ENCODE peak calls at places on chromosome 21, in nine cellular contexts. S is Peyer's patch, F is HCT116, T is GM12891, Q is transverse colon, G is right lobe of liver, J is NB4, D is A549, B is lower leg skin. I is an unnamed sample.
A peak's percentile ranks its signal among the peaks of the same experiment; 100 is the strongest.

GRCh38 chr21:14229399-14229798 is 13.4 kb downstream of the RBM11 start:
- DNase-seq in S (no peak), F (no peak), T (no peak), Q (no peak), G (no peak), J (no peak), D (no peak), B (no peak), I (no peak)

GRCh38 chr21:27001526-27001925 is 34.6 kb upstream of the ADAMTS5 start:
- DNase-seq in S (no peak), F (no peak), T (no peak), Q (no peak), G (no peak), J (no peak), D (no peak), B (no peak), I (no peak)

GRCh38 chr21:26766826-26767325 is 78.3 kb downstream of the ADAMTS1 start:
- DNase-seq in S (no peak), F (no peak), T (no peak), Q (no peak), G (no peak), J (no peak), D (no peak), B (no peak), I (no peak)

GRCh38 chr21:26918318-26919065 is 48.4 kb downstream of the ADAMTS5 start:
- DNase-seq in S (no peak), F (no peak), T (no peak), Q (no peak), G (no peak), J (no peak), D (no peak), B (no peak), I (no peak)

GRCh38 chr21:31446206-31446900 is 102.3 kb upstream of the TIAM1 start:
- DNase-seq in S (peak; percentile 32), F (no peak), T (no peak), Q (no peak), G (no peak), J (peak; percentile 24), D (no peak), B (no peak), I (no peak)

GRCh38 chr21:43192501-43193081 is 23.8 kb downstream of the CRYAA start:
- DNase-seq in S (no peak), F (no peak), T (no peak), Q (no peak), G (no peak), J (no peak), D (no peak), B (peak; percentile 51), I (no peak)

GRCh38 chr21:43820466-43820865 is 31.1 kb downstream of the RRP1 start:
- DNase-seq in S (no peak), F (no peak), T (no peak), Q (no peak), G (no peak), J (no peak), D (no peak), B (no peak), I (no peak)

GRCh38 chr21:31310750-31311149 is 33.3 kb downstream of the TIAM1 start:
- DNase-seq in S (no peak), F (no peak), T (no peak), Q (no peak), G (no peak), J (no peak), D (no peak), B (peak; percentile 26), I (no peak)

GRCh38 chr21:28393279-28393678 is 599.4 kb downstream of the LTN1 start:
- DNase-seq in S (no peak), F (no peak), T (no peak), Q (peak; percentile 83), G (no peak), J (no peak), D (no peak), B (peak; percentile 59), I (peak; percentile 20)

GRCh38 chr21:18354947-18355346 is 48.6 kb downstream of the TMPRSS15 start:
- DNase-seq in S (no peak), F (no peak), T (no peak), Q (no peak), G (no peak), J (no peak), D (no peak), B (no peak), I (no peak)

GRCh38 chr21:20330652-20331051 is 667.6 kb upstream of the NCAM2 start:
- DNase-seq in S (no peak), F (no peak), T (no peak), Q (no peak), G (no peak), J (peak; percentile 7), D (no peak), B (no peak), I (no peak)

GRCh38 chr21:16192900-16193299 is 463.1 kb downstream of the USP25 start:
- DNase-seq in S (no peak), F (no peak), T (no peak), Q (no peak), G (no peak), J (no peak), D (peak; percentile 81), B (peak; percentile 44), I (peak; percentile 2)

GRCh38 chr21:16195896-16196443 is 466.2 kb downstream of the USP25 start:
- DNase-seq in S (no peak), F (no peak), T (no peak), Q (no peak), G (no peak), J (no peak), D (no peak), B (no peak), I (peak; percentile 21)

GRCh38 chr21:16195476-16195875 is 465.7 kb downstream of the USP25 start:
- DNase-seq in S (no peak), F (no peak), T (no peak), Q (no peak), G (no peak), J (no peak), D (peak; percentile 39), B (no peak), I (peak; percentile 66)

GRCh38 chr21:16194851-16195251 is 465.1 kb downstream of the USP25 start:
- DNase-seq in S (no peak), F (no peak), T (no peak), Q (no peak), G (no peak), J (no peak), D (peak; percentile 40), B (no peak), I (peak; percentile 76)

DNA sequence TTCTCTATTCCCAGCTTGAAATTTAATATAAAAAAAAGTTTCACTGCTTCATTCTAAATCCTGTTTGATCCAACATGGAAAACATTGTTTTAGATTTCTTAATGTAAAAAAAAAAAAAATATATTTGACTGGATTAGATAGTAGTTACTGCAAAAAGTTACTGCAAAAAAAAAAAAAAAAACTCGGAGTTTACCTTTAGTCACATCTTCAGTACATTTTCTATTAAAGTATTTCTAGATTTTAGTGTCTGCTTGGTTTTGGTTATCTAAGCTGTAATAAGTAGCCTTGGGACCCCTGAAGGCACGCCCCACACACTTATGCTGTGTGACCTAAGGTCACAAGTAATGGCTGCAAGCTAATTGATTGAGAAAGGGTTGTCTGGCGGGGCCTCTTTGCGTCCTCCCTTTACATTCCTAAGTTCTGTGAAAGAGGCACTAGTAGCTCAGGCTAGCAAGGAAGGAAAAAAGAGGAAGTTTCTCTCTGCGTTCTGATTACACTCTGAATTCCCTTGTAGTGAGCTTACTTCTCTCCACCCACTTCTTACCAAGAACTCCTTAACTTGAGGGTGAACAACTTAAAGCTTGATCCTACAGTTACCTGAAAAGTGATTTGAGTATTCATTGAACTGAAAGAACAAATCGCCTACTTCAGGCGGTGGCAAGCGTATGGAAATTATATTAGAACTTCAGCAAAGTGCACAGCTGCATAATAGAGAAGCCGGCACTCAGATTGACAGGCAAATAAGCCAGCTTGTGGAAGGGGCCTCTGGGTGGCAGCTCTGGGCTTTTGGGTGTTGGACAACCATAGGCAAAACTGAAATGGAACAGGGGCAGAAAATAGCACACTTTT is 464.2 kb downstream of the USP25 start:
- DNase-seq in S (no peak), F (no peak), T (no peak), Q (peak; percentile 12), G (peak; percentile 68), J (peak; percentile 80), D (peak; percentile 81), B (peak; percentile 47), I (peak; percentile 79)
- TF ChIP-seq POLR2A in S (no peak), F (no peak), T (no peak), Q (no peak), G (peak; percentile 31), J (no peak), D (no peak), B (no peak), I (peak; percentile 4)

GRCh38 chr21:33291686-33292085 is 25.5 kb downstream of the IL10RB start:
- DNase-seq in S (no peak), F (no peak), T (no peak), Q (no peak), G (no peak), J (no peak), D (no peak), B (no peak), I (no peak)
- TF ChIP-seq POLR2A in S (no peak), F (no peak), T (no peak), Q (no peak), G (no peak), J (no peak), D (no peak), B (no peak), I (no peak)

DNA sequence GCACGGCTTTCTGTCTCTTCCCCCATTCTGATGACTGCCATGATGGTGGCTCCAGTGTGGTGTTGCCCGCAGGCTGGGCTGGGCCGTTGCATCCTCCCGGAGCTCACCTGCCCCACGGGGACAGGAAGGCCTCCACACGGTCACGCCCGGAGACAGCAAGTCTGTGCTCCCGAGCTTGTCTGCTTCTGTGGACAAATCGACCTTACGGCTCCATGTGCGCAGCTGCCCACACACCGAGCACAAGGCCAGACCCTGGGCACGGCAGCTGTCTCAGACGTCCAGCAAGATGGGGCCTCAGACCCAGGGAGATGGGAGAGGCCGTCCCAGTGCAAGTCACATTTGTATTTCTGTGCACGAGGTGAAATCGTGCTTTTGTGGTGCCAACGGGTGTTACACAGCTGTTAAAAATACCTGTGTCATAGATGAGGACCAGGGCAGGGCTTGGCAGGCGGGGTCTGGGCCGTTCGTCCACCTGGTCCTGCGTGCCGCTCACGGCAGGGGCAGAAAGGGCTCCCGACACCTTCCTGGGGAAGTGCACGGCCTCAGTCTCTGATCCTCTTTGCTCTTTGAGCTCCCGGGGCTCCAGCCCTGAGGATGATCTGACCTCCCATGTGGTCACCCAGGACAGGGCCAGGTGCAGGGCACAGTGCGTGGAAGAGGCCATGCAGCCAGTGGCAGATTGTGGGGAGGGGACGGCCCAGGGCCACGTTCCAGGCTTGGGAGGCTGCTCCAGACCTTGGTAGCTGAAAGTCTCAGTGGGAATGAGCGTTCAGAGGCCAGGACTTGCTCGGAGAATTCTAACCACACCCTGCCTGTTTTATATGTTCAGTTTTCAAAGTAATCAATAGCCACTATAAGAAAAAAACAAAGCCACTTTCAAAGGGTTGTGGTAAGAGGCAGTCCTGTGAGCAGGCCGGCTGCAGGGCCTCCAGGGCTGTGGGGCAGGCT is 13.4 kb downstream of the COL6A1 start:
- DNase-seq in S (peak; percentile 12), F (no peak), T (no peak), Q (no peak), G (peak; percentile 14), J (no peak), D (no peak), B (no peak), I (no peak)
- TF ChIP-seq POLR2A in S (no peak), F (no peak), T (no peak), Q (no peak), G (no peak), J (no peak), D (no peak), B (no peak), I (no peak)

DNA sequence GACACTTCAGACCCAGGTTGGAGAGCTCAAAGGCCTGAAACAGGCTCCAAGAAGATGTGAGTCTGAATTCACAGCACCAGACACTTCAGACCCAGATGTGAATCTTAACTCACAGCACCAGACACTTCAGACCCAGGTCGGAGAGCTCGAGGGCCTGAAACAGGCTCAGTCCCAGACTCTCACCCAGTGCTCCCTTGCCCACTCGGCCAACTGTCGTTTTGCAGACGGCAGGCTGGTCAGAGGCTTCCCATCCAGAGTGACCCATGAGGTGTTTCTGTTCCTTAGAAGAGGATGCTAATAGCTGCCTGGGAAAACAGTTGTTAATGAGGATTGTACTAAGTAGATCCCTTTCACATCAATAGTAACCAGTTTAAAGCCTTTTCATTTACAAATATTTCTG is 88.4 kb downstream of the ADARB1 start:
- DNase-seq in S (no peak), F (no peak), T (no peak), Q (no peak), G (no peak), J (no peak), D (no peak), B (no peak), I (no peak)
- TF ChIP-seq POLR2A in S (no peak), F (no peak), T (no peak), Q (no peak), G (no peak), J (no peak), D (no peak), B (no peak), I (no peak)